ENCODE peak calls at places on chromosomes 2 and 18, in seven cellular contexts. V is adrenal gland; T is A549; S is heart left ventricle; N is CD8-positive, alpha-beta T cell; B is fibroblast of lung; D is fibroblast of mammary gland. R is an unnamed sample.

GRCh38 chr2:212052412-212053159 is 486.0 kb downstream of the ERBB4 start:
- DNase-seq in S (no peak), B (peak), D (peak), T (no peak), N (no peak), V (no peak), R (no peak)

GRCh38 chr2:174035981-174036742 is 71.0 kb upstream of the SP3 start:
- DNase-seq in S (no peak), B (peak), T (peak), V (peak), N (no peak), D (peak), R (no peak)

GRCh38 chr18:63970803-63971191 is 916 bp downstream of the SERPINB8 start:
- DNase-seq in T (no peak), S (peak), V (peak), N (no peak), D (no peak), B (peak), R (peak)

GRCh38 chr2:111689899-111690298 is 194.1 kb downstream of the ANAPC1 start:
- DNase-seq in V (no peak), T (no peak), N (no peak), S (no peak), D (no peak), B (no peak), R (no peak)

GRCh38 chr2:207970138-207970824 is 55.0 kb downstream of the PLEKHM3 start:
- DNase-seq in D (no peak), S (no peak), V (no peak), B (no peak), T (no peak), N (no peak), R (no peak)

GRCh38 chr2:226396541-226396940 is 403.1 kb downstream of the IRS1 start:
- DNase-seq in N (no peak), T (no peak), D (no peak), B (no peak), S (no peak), V (no peak), R (no peak)

GRCh38 chr2:7567646-7568045 is 650.4 kb downstream of the RNF144A start:
- DNase-seq in D (no peak), N (peak), B (no peak), S (no peak), V (no peak), T (no peak), R (no peak)

GRCh38 chr2:113806217-113806913 is 49.9 kb upstream of the SLC35F5 start:
- DNase-seq in T (no peak), N (no peak), S (no peak), V (no peak), D (no peak), B (no peak), R (no peak)

GRCh38 chr2:1237785-1238184 is 175.5 kb upstream of the TPO start:
- DNase-seq in S (no peak), V (no peak), N (no peak), T (no peak), B (no peak), D (no peak), R (no peak)

GRCh38 chr2:143901185-143901842 is 618.6 kb downstream of the ZEB2 start:
- DNase-seq in B (peak), V (no peak), D (peak), S (no peak), T (no peak), N (no peak), R (no peak)

GRCh38 chr18:79788096-79789085 is 9.3 kb upstream of the KCNG2 start:
- DNase-seq in N (no peak), V (no peak), B (peak), T (no peak), D (no peak), S (peak), R (no peak)

GRCh38 chr2:26542676-26543505 is 65.0 kb upstream of the OTOF start:
- DNase-seq in N (no peak), T (no peak), D (no peak), B (no peak), S (no peak), V (no peak), R (no peak)

GRCh38 chr2:165610591-165611029 is 141.1 kb downstream of the CSRNP3 start:
- DNase-seq in D (no peak), T (no peak), N (no peak), B (no peak), S (no peak), V (no peak), R (no peak)

GRCh38 chr2:127324635-127325034 is 30.7 kb upstream of the ERCC3 start:
- DNase-seq in B (peak), V (peak), S (no peak), N (no peak), T (peak), D (peak), R (no peak)

GRCh38 chr2:118223487-118224136 is 135.3 kb downstream of the INSIG2 start:
- DNase-seq in N (no peak), V (no peak), B (peak), T (no peak), D (no peak), S (no peak), R (no peak)

GRCh38 chr2:30239308-30240161 is 8.2 kb downstream of the LBH start:
- DNase-seq in B (peak), D (peak), N (peak), V (peak), T (peak), S (peak), R (peak)

GRCh38 chr18:23943903-23944624 is 70.5 kb upstream of the TTC39C start:
- DNase-seq in V (no peak), B (peak), D (peak), S (no peak), N (no peak), T (no peak), R (no peak)

GRCh38 chr2:216274194-216274593 is 98.1 kb downstream of the MARCHF4 start:
- DNase-seq in V (no peak), B (peak), S (no peak), T (no peak), D (peak), N (no peak), R (no peak)
- TF ChIP-seq CTCF in V (no peak), B (no peak), S (no peak), T (no peak), D (peak), N (no peak), R (no peak)

GRCh38 chr2:124027182-124027581 is 2.1 kb downstream of the CNTNAP5 start:
- DNase-seq in N (no peak), B (peak), D (peak), S (no peak), V (peak), T (peak), R (no peak)
- TF ChIP-seq CTCF in N (no peak), B (peak), D (peak), S (peak), V (peak), T (peak), R (peak)

GRCh38 chr2:44286884-44287638 is 11.8 kb downstream of the SLC3A1 start:
- DNase-seq in B (no peak), T (no peak), D (no peak), S (no peak), N (no peak), V (no peak), R (no peak)

GRCh38 chr2:44295113-44295512 is 19.8 kb downstream of the SLC3A1 start:
- DNase-seq in T (no peak), N (no peak), D (no peak), V (peak), S (no peak), B (no peak), R (no peak)

GRCh38 chr2:44295636-44296359 is 20.5 kb downstream of the SLC3A1 start:
- DNase-seq in B (no peak), T (no peak), D (no peak), S (no peak), N (no peak), V (no peak), R (no peak)

GRCh38 chr2:44290271-44290670 is 15.0 kb downstream of the SLC3A1 start:
- DNase-seq in T (no peak), D (peak), V (no peak), N (no peak), S (no peak), B (peak), R (no peak)

GRCh38 chr2:44291281-44292248 is 16.3 kb downstream of the SLC3A1 start:
- DNase-seq in N (no peak), S (no peak), T (peak), D (peak), B (peak), V (peak), R (peak)
- TF ChIP-seq CTCF in N (no peak), S (peak), T (peak), D (peak), B (peak), V (peak), R (peak)

GRCh38 chr2:53970898-53971681 is at the start of gene PSME4:
- DNase-seq in B (peak), D (peak), T (peak), V (peak), S (peak), N (peak), R (peak)
- TF ChIP-seq CTCF in B (no peak), D (no peak), T (no peak), V (no peak), S (no peak), N (no peak), R (no peak)

DNA sequence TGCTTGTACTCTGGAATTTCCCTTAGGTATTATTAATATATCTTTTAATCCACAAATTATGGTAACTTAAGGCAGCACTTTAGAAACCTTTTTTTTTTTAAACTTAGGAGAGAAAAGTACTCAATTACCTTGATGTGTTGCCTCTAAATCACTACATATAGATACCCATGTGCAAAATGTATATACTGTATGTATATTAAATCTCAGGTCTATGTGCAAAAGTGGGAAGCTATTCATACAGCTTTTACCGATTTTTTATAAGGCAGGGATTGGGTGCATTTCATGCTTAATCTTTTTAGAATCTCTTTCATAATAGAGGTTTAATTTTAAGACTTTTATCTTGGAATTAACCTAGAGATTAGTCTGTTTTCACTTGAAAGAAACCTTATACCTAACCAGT is 3.4 kb downstream of the EML4 start:
- DNase-seq in T (no peak), N (no peak), S (no peak), D (no peak), V (no peak), B (no peak), R (no peak)
- TF ChIP-seq CTCF in T (no peak), N (no peak), S (no peak), D (no peak), V (no peak), B (no peak), R (no peak)

GRCh38 chr2:223697316-223697875 is 95.2 kb upstream of the SCG2 start:
- DNase-seq in S (no peak), V (no peak), T (no peak), D (no peak), B (peak), N (no peak), R (no peak)

GRCh38 chr2:223696719-223697118 is 94.6 kb upstream of the SCG2 start:
- DNase-seq in T (no peak), S (no peak), B (peak), N (no peak), V (no peak), D (peak), R (no peak)

GRCh38 chr2:223697921-223698645 is 95.9 kb upstream of the SCG2 start:
- DNase-seq in N (no peak), D (peak), T (no peak), B (peak), V (no peak), S (no peak), R (no peak)

GRCh38 chr2:223688094-223688835 is 86.1 kb upstream of the SCG2 start:
- DNase-seq in T (no peak), B (no peak), D (no peak), V (no peak), N (no peak), S (no peak), R (no peak)

GRCh38 chr2:223692227-223692947 is 90.2 kb upstream of the SCG2 start:
- DNase-seq in S (no peak), T (peak), D (peak), B (peak), N (no peak), V (peak), R (no peak)
- TF ChIP-seq CTCF in S (peak), T (peak), D (peak), B (peak), N (no peak), V (peak), R (peak)

DNA sequence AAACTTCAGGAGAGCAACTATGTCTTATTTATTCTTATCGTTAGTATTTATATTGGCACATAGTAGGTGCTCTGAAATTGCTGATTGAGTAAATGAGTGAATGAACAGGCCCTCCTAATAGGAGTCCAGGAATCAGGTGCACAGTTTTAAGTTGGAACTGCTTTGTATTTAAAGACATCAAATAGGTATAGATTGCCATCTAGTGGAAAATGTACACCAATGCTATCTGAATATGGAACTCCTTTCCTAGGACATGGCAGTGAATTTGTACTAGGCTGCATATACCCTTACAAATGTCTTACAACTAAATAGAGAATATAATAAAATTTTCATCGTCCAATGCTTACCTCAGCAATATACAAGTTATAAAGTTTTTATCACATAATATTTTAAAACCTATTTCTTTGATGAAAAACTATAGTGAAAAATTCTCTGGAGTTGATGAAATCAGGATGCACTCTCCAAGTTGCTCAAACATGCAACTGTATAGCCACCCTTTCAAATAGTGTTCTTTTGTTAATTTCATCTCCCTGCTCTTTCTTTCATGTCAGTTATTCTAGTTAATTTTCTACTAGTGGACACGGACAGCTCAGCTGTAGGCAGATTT is 318.9 kb upstream of the SYT4 start:
- DNase-seq in V (no peak), N (no peak), S (no peak), B (peak), T (peak), D (peak), R (no peak)
- TF ChIP-seq CTCF in V (peak), N (no peak), S (peak), B (peak), T (peak), D (peak), R (peak)

DNA sequence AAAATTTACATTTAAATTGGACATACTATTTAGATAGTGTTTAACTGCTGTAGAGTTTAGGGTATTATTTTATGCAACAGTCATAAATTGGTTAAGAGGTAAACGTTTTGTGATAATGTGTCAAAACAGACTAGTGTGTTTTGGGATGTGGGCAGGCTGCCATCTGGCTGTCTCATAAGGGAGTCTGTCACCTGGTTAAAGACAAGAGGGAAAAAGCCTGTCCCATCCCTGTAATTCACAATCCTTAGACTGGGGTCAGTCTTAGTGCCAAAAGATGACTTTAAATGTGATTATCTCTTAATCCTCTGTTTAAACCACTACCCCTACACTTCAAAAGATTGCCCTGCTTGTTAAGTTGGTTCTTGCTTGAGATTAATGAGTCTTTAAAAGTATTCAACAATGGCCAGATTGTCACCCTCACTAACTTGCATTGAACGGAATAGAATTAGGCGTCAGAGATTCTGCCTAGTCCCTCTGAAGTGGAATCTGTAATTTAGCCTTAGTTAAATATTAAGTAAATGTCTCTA is 59.2 kb downstream of the SGPP2 start:
- DNase-seq in S (peak), V (no peak), N (no peak), T (no peak), D (no peak), B (no peak), R (no peak)
- TF ChIP-seq CTCF in S (no peak), V (no peak), N (no peak), T (no peak), D (no peak), B (no peak), R (no peak)